ENCODE peak calls at places on chromosomes 2 and 18, in ten cellular contexts. X is NCI-H146, W is hypothalamus, V is astrocyte of the cerebellum, P is memory B cell, J is right cardiac atrium, H is T-helper 2 cell, E is fibroblast of pulmonary artery, F is H54, U is iris pigment epithelial cell. Z is an unnamed sample.

GRCh38 chr2:53058526-53058925 is 709.1 kb upstream of the CHAC2 start:
- DNase-seq in P (no peak), V (no peak), H (no peak), E (no peak), F (peak; percentile 2), X (no peak), J (no peak), W (no peak), U (peak; percentile 34), Z (no peak)

GRCh38 chr2:158391876-158392275 is 64.7 kb downstream of the CCDC148 start:
- DNase-seq in E (no peak), H (no peak), W (no peak), F (no peak), J (no peak), X (peak; percentile 32), V (no peak), P (no peak), U (peak; percentile 69), Z (no peak)

GRCh38 chr2:26454561-26455001 is 23.3 kb downstream of the OTOF start:
- DNase-seq in W (no peak), J (no peak), H (no peak), E (no peak), X (no peak), F (no peak), P (no peak), U (no peak), V (no peak), Z (no peak)

GRCh38 chr2:95121495-95122196 is at the start of gene MRPS5:
- DNase-seq in U (peak; percentile 66), E (peak; percentile 67), W (peak; percentile 20), X (peak; percentile 78), V (peak; percentile 22), F (peak; percentile 90), P (peak; percentile 85), H (peak; percentile 66), J (peak; percentile 96), Z (peak; percentile 95)

GRCh38 chr18:10850828-10851227 is 298.5 kb downstream of the PIEZO2 start:
- DNase-seq in F (no peak), P (no peak), H (no peak), V (no peak), U (peak; percentile 36), X (no peak), W (no peak), J (no peak), E (peak; percentile 67), Z (no peak)

GRCh38 chr18:39037925-39038324 is 1472.3 kb upstream of the CELF4 start:
- DNase-seq in X (no peak), P (no peak), W (no peak), V (no peak), U (no peak), H (no peak), E (no peak), F (no peak), J (no peak), Z (no peak)

GRCh38 chr2:215773728-215774127 is 239.6 kb downstream of the MREG start:
- DNase-seq in U (peak; percentile 98), F (peak; percentile 47), X (no peak), H (no peak), P (no peak), J (no peak), E (peak; percentile 93), W (no peak), V (no peak), Z (no peak)

GRCh38 chr2:101007415-101008345 is 5.6 kb downstream of the RPL31 start:
- DNase-seq in V (no peak), H (no peak), F (no peak), J (peak; percentile 22), X (no peak), P (no peak), U (no peak), W (no peak), E (peak; percentile 12), Z (no peak)

GRCh38 chr2:195388024-195388423 is 269.0 kb upstream of the SLC39A10 start:
- DNase-seq in J (no peak), H (no peak), E (no peak), U (no peak), X (no peak), W (no peak), F (no peak), V (no peak), P (no peak), Z (no peak)

GRCh38 chr2:20050712-20051517 is 513 bp downstream of the LAPTM4A start:
- DNase-seq in H (no peak), J (peak; percentile 75), E (peak; percentile 71), P (peak; percentile 34), F (peak; percentile 14), W (no peak), X (peak; percentile 44), U (peak; percentile 68), V (peak; percentile 31), Z (peak; percentile 44)

GRCh38 chr2:26011990-26012856 is 21.7 kb upstream of the RAB10 start:
- DNase-seq in W (no peak), U (peak; percentile 60), J (peak; percentile 72), V (no peak), X (peak; percentile 61), F (no peak), H (no peak), P (no peak), E (peak; percentile 44), Z (no peak)

GRCh38 chr2:199463000-199463692 is 5.4 kb upstream of the SATB2 start:
- DNase-seq in X (no peak), W (no peak), P (no peak), V (no peak), E (peak; percentile 41), H (peak; percentile 27), J (peak; percentile 87), F (peak; percentile 95), U (peak; percentile 29), Z (peak; percentile 62)

GRCh38 chr2:219426534-219427136 is 8.0 kb upstream of the SPEG start:
- DNase-seq in E (no peak), J (no peak), U (no peak), X (no peak), H (no peak), V (no peak), F (no peak), P (no peak), W (no peak), Z (no peak)

GRCh38 chr2:14270036-14270582 is 362.4 kb upstream of the LRATD1 start:
- DNase-seq in U (no peak), X (no peak), F (no peak), J (no peak), W (no peak), E (no peak), V (no peak), P (no peak), H (no peak), Z (no peak)

GRCh38 chr18:33210575-33211189 is 229.8 kb downstream of the CCDC178 start:
- DNase-seq in X (peak; percentile 72), J (no peak), E (peak; percentile 52), W (no peak), U (peak; percentile 35), F (peak; percentile 0), H (no peak), V (peak; percentile 40), P (no peak), Z (no peak)